ENCODE peak calls at places on chromosomes 1 and 21, in five cellular contexts. One of them, this sample, is unnamed.
A peak's percentile ranks its signal among the peaks of the same experiment; 100 is the strongest.

GRCh38 chr1:226542623-226543103 is 5.9 kb upstream of the STUM start:
- DNase-seq in activated gamma-delta T cell: no peak
- DNase-seq in lung microvascular endothelial cell: peak; percentile 22
- DNase-seq in heart left ventricle: peak; percentile 67
- DNase-seq in head of caudate nucleus: no peak
- DNase-seq in this sample: peak; percentile 64

GRCh38 chr1:43706598-43707190 is 642 bp upstream of the ST3GAL3 start:
- DNase-seq in activated gamma-delta T cell: no peak
- DNase-seq in lung microvascular endothelial cell: peak; percentile 13
- DNase-seq in heart left ventricle: no peak
- DNase-seq in head of caudate nucleus: no peak
- DNase-seq in this sample: peak; percentile 62

GRCh38 chr1:208043690-208044089 is 132.8 kb upstream of the CD34 start:
- DNase-seq in activated gamma-delta T cell: no peak
- DNase-seq in lung microvascular endothelial cell: no peak
- DNase-seq in heart left ventricle: no peak
- DNase-seq in head of caudate nucleus: no peak
- DNase-seq in this sample: peak; percentile 63

GRCh38 chr1:27626031-27626935 is 8.7 kb downstream of the FGR start:
- DNase-seq in activated gamma-delta T cell: no peak
- DNase-seq in lung microvascular endothelial cell: no peak
- DNase-seq in heart left ventricle: no peak
- DNase-seq in head of caudate nucleus: no peak
- DNase-seq in this sample: no peak

GRCh38 chr1:109521465-109521951 is 12.0 kb upstream of the AMIGO1 start:
- DNase-seq in activated gamma-delta T cell: no peak
- DNase-seq in lung microvascular endothelial cell: no peak
- DNase-seq in heart left ventricle: no peak
- DNase-seq in head of caudate nucleus: no peak
- DNase-seq in this sample: no peak

GRCh38 chr1:212814989-212815388 is 23.3 kb downstream of the TATDN3 start:
- DNase-seq in activated gamma-delta T cell: no peak
- DNase-seq in lung microvascular endothelial cell: peak; percentile 19
- DNase-seq in heart left ventricle: no peak
- DNase-seq in head of caudate nucleus: no peak
- DNase-seq in this sample: no peak

GRCh38 chr1:167722152-167722869 is 529 bp downstream of the MPZL1 start:
- DNase-seq in activated gamma-delta T cell: peak; percentile 32
- DNase-seq in lung microvascular endothelial cell: peak; percentile 48
- DNase-seq in heart left ventricle: no peak
- DNase-seq in head of caudate nucleus: no peak
- DNase-seq in this sample: peak; percentile 63

GRCh38 chr1:31166462-31166861 is 73.2 kb downstream of the NKAIN1 start:
- DNase-seq in activated gamma-delta T cell: no peak
- DNase-seq in lung microvascular endothelial cell: no peak
- DNase-seq in heart left ventricle: no peak
- DNase-seq in head of caudate nucleus: no peak
- DNase-seq in this sample: no peak

GRCh38 chr1:3062616-3063378 is 6.2 kb upstream of the PRDM16 start:
- DNase-seq in activated gamma-delta T cell: no peak
- DNase-seq in lung microvascular endothelial cell: no peak
- DNase-seq in heart left ventricle: no peak
- DNase-seq in head of caudate nucleus: peak; percentile 20
- DNase-seq in this sample: no peak

GRCh38 chr21:35922618-35923017 is 137.7 kb downstream of the SETD4 start:
- DNase-seq in activated gamma-delta T cell: no peak
- DNase-seq in lung microvascular endothelial cell: peak; percentile 58
- DNase-seq in heart left ventricle: no peak
- DNase-seq in head of caudate nucleus: no peak
- DNase-seq in this sample: no peak

GRCh38 chr1:217660353-217661062 is 29.4 kb downstream of the SPATA17 start:
- DNase-seq in activated gamma-delta T cell: no peak
- DNase-seq in lung microvascular endothelial cell: peak; percentile 52
- DNase-seq in heart left ventricle: no peak
- DNase-seq in head of caudate nucleus: no peak
- DNase-seq in this sample: no peak

GRCh38 chr1:103529746-103530145 is 4.2 kb downstream of the RNPC3 start:
- DNase-seq in activated gamma-delta T cell: no peak
- DNase-seq in lung microvascular endothelial cell: no peak
- DNase-seq in heart left ventricle: no peak
- DNase-seq in head of caudate nucleus: peak; percentile 31
- DNase-seq in this sample: no peak

GRCh38 chr21:42079008-42079938 is 8.2 kb downstream of the UMODL1 start:
- DNase-seq in activated gamma-delta T cell: no peak
- DNase-seq in lung microvascular endothelial cell: no peak
- DNase-seq in heart left ventricle: no peak
- DNase-seq in head of caudate nucleus: no peak
- DNase-seq in this sample: no peak

GRCh38 chr1:193115629-193116227 is 6.1 kb upstream of the CDC73 start:
- DNase-seq in activated gamma-delta T cell: no peak
- DNase-seq in lung microvascular endothelial cell: peak; percentile 96
- DNase-seq in heart left ventricle: no peak
- DNase-seq in head of caudate nucleus: no peak
- DNase-seq in this sample: peak; percentile 51

GRCh38 chr1:29122987-29123870 is 474 bp downstream of the TMEM200B start:
- DNase-seq in activated gamma-delta T cell: no peak
- DNase-seq in lung microvascular endothelial cell: no peak
- DNase-seq in heart left ventricle: no peak
- DNase-seq in head of caudate nucleus: no peak
- DNase-seq in this sample: peak; percentile 48

GRCh38 chr1:178599745-178600144 is 86.8 kb downstream of the TEX35 start:
- DNase-seq in activated gamma-delta T cell: no peak
- DNase-seq in lung microvascular endothelial cell: no peak
- DNase-seq in heart left ventricle: no peak
- DNase-seq in head of caudate nucleus: no peak
- DNase-seq in this sample: no peak

GRCh38 chr21:41741253-41742072 is 25.4 kb downstream of the RIPK4 start:
- DNase-seq in activated gamma-delta T cell: no peak
- DNase-seq in lung microvascular endothelial cell: no peak
- DNase-seq in heart left ventricle: no peak
- DNase-seq in head of caudate nucleus: no peak
- DNase-seq in this sample: no peak

GRCh38 chr1:91844862-91845528 is 41.0 kb downstream of the TGFBR3 start:
- DNase-seq in activated gamma-delta T cell: no peak
- DNase-seq in lung microvascular endothelial cell: peak; percentile 74
- DNase-seq in heart left ventricle: peak; percentile 65
- DNase-seq in head of caudate nucleus: no peak
- DNase-seq in this sample: no peak

GRCh38 chr1:230272557-230272956 is 153.6 kb downstream of the PGBD5 start:
- DNase-seq in activated gamma-delta T cell: no peak
- DNase-seq in lung microvascular endothelial cell: no peak
- DNase-seq in heart left ventricle: no peak
- DNase-seq in head of caudate nucleus: no peak
- DNase-seq in this sample: peak; percentile 22

GRCh38 chr1:88812366-88812765 is 79.0 kb downstream of the GTF2B start:
- DNase-seq in activated gamma-delta T cell: no peak
- DNase-seq in lung microvascular endothelial cell: no peak
- DNase-seq in heart left ventricle: no peak
- DNase-seq in head of caudate nucleus: no peak
- DNase-seq in this sample: no peak

GRCh38 chr21:25911730-25912401 is 177.1 kb downstream of the GABPA start:
- DNase-seq in activated gamma-delta T cell: no peak
- DNase-seq in lung microvascular endothelial cell: peak; percentile 39
- DNase-seq in heart left ventricle: no peak
- DNase-seq in head of caudate nucleus: peak; percentile 47
- DNase-seq in this sample: peak; percentile 86

GRCh38 chr1:50426702-50427085 is 3.5 kb upstream of the DMRTA2 start:
- DNase-seq in activated gamma-delta T cell: no peak
- DNase-seq in lung microvascular endothelial cell: no peak
- DNase-seq in heart left ventricle: no peak
- DNase-seq in head of caudate nucleus: no peak
- DNase-seq in this sample: no peak

GRCh38 chr1:233240839-233241682 is 54.5 kb downstream of the PCNX2 start:
- DNase-seq in activated gamma-delta T cell: no peak
- DNase-seq in lung microvascular endothelial cell: peak; percentile 72
- DNase-seq in heart left ventricle: peak; percentile 61
- DNase-seq in head of caudate nucleus: peak; percentile 82
- DNase-seq in this sample: peak; percentile 72

This sample was measured in right lobe of liver.